ENCODE peak calls at places on chromosomes 12 and 14, in seven cellular contexts. C is suprapubic skin, S is ovary, G is tibial nerve, U is stomach, Z is transverse colon, D is A549. I is an unnamed sample.

GRCh38 chr14:52547027-52547426 is 5.3 kb downstream of the TXNDC16 start:
- DNase-seq in C (no peak), S (no peak), U (no peak), Z (no peak), D (no peak), G (no peak), I (no peak)

GRCh38 chr12:53227341-53227740 is 4.7 kb downstream of the RARG start:
- DNase-seq in S (no peak), G (no peak), U (no peak), C (no peak), Z (no peak), D (no peak), I (no peak)

GRCh38 chr12:89351489-89352241 is 636 bp downstream of the DUSP6 start:
- DNase-seq in U (peak), G (no peak), D (peak), Z (peak), C (peak), S (peak), I (peak)

GRCh38 chr12:90253674-90254181 is 545.1 kb upstream of the ATP2B1 start:
- DNase-seq in D (peak), U (peak), Z (peak), C (peak), S (no peak), G (peak), I (peak)

GRCh38 chr12:46487567-46488131 is 115.1 kb upstream of the SLC38A2 start:
- DNase-seq in S (no peak), G (no peak), D (no peak), C (no peak), Z (no peak), U (no peak), I (no peak)

GRCh38 chr12:91926810-91927209 is 218.8 kb downstream of the BTG1 start:
- DNase-seq in S (no peak), D (peak), C (no peak), Z (no peak), U (no peak), G (no peak), I (no peak)

GRCh38 chr12:46385439-46385838 is 12.9 kb upstream of the SLC38A2 start:
- DNase-seq in D (peak), G (no peak), C (no peak), S (no peak), U (no peak), Z (no peak), I (no peak)

GRCh38 chr14:81784084-81784483 is 250.4 kb upstream of the SEL1L start:
- DNase-seq in S (no peak), U (no peak), Z (no peak), C (no peak), G (no peak), D (no peak), I (no peak)

GRCh38 chr12:100473716-100474150 is at the start of gene NR1H4:
- DNase-seq in Z (no peak), U (no peak), C (no peak), S (peak), G (no peak), D (peak), I (peak)

GRCh38 chr14:73241481-73242165 is 4.3 kb downstream of the PAPLN start:
- DNase-seq in Z (no peak), G (no peak), U (no peak), C (no peak), S (peak), D (no peak), I (peak)

GRCh38 chr12:116880213-116880816 is 926 bp downstream of the HRK start:
- DNase-seq in U (no peak), D (no peak), Z (no peak), S (no peak), G (no peak), C (no peak), I (no peak)

GRCh38 chr14:100782516-100783320 is 43.2 kb upstream of the MEG3 start:
- DNase-seq in G (no peak), U (no peak), Z (no peak), S (peak), C (peak), D (no peak), I (peak)

GRCh38 chr14:56173360-56173922 is 55.2 kb downstream of the PELI2 start:
- DNase-seq in D (no peak), S (no peak), G (no peak), Z (no peak), U (no peak), C (no peak), I (no peak)

GRCh38 chr12:25718081-25718731 is 165.1 kb upstream of the LMNTD1 start:
- DNase-seq in C (no peak), D (no peak), G (no peak), Z (no peak), U (no peak), S (no peak), I (no peak)

GRCh38 chr12:55797550-55797949 is 20.0 kb downstream of the SARNP start:
- DNase-seq in S (no peak), U (no peak), C (no peak), G (no peak), Z (no peak), D (no peak), I (no peak)

GRCh38 chr14:46054526-46054925 is 597.1 kb downstream of the RPL10L start:
- DNase-seq in U (no peak), S (no peak), G (no peak), C (no peak), Z (no peak), D (no peak), I (no peak)

GRCh38 chr12:109875572-109876131 is 4.7 kb downstream of the GLTP start:
- DNase-seq in S (no peak), C (no peak), U (no peak), G (no peak), D (no peak), Z (peak), I (no peak)

GRCh38 chr12:104649913-104650312 is 193.2 kb downstream of the CHST11 start:
- DNase-seq in Z (no peak), G (no peak), C (no peak), S (no peak), U (no peak), D (no peak), I (no peak)

GRCh38 chr12:76247026-76247688 is 101.1 kb downstream of the BBS10 start:
- DNase-seq in D (no peak), Z (no peak), C (no peak), S (no peak), U (no peak), G (peak), I (no peak)

GRCh38 chr14:101109981-101110728 is 206.6 kb upstream of the RTL1 start:
- DNase-seq in C (peak), Z (no peak), D (no peak), U (peak), G (no peak), S (no peak), I (peak)

GRCh38 chr14:28661171-28661772 is 105.3 kb upstream of the FOXG1 start:
- DNase-seq in G (no peak), Z (no peak), U (no peak), S (no peak), D (peak), C (no peak), I (no peak)

GRCh38 chr14:42961509-42961908 is 1354.8 kb downstream of the LRFN5 start:
- DNase-seq in Z (no peak), G (no peak), C (no peak), S (no peak), U (no peak), D (no peak), I (no peak)

GRCh38 chr12:101963703-101964102 is 86.3 kb downstream of the DRAM1 start:
- DNase-seq in D (no peak), U (peak), C (no peak), G (no peak), S (no peak), Z (no peak), I (no peak)

GRCh38 chr14:77099425-77100167 is 1.5 kb downstream of the CIPC start:
- DNase-seq in Z (no peak), C (no peak), S (no peak), U (no peak), D (no peak), G (peak), I (no peak)

GRCh38 chr12:131507094-131507493 is 203.8 kb upstream of the SFSWAP start:
- DNase-seq in D (no peak), S (no peak), G (no peak), Z (no peak), U (no peak), C (no peak), I (no peak)

GRCh38 chr12:45220366-45220931 is 4.6 kb downstream of the ANO6 start:
- DNase-seq in D (no peak), G (no peak), C (no peak), U (no peak), S (no peak), Z (no peak), I (no peak)

GRCh38 chr14:64089920-64090319 is 204.3 kb downstream of the ESR2 start:
- DNase-seq in U (no peak), C (no peak), Z (no peak), G (no peak), S (no peak), D (no peak), I (no peak)

GRCh38 chr12:4274396-4274959 is 916 bp downstream of the CCND2 start:
- DNase-seq in C (no peak), D (no peak), S (peak), G (peak), Z (no peak), U (no peak), I (peak)

GRCh38 chr14:65237956-65238355 is 135.6 kb upstream of the MAX start:
- DNase-seq in Z (no peak), S (no peak), U (peak), G (no peak), D (no peak), C (no peak), I (no peak)

GRCh38 chr12:104596128-104596799 is 139.5 kb downstream of the CHST11 start:
- DNase-seq in S (no peak), C (no peak), G (peak), D (peak), Z (peak), U (no peak), I (peak)

GRCh38 chr14:96039633-96040311 is 610 bp downstream of the C14orf132 start:
- DNase-seq in C (no peak), G (no peak), U (no peak), D (peak), Z (no peak), S (no peak), I (peak)

GRCh38 chr12:51959211-51959610 is 7.7 kb downstream of the ACVR1B start:
- DNase-seq in U (peak), D (no peak), Z (peak), C (no peak), G (peak), S (no peak), I (peak)

GRCh38 chr12:60100150-60100549 is 504.3 kb downstream of the SLC16A7 start:
- DNase-seq in G (no peak), U (no peak), D (no peak), Z (no peak), S (no peak), C (no peak), I (no peak)

DNA sequence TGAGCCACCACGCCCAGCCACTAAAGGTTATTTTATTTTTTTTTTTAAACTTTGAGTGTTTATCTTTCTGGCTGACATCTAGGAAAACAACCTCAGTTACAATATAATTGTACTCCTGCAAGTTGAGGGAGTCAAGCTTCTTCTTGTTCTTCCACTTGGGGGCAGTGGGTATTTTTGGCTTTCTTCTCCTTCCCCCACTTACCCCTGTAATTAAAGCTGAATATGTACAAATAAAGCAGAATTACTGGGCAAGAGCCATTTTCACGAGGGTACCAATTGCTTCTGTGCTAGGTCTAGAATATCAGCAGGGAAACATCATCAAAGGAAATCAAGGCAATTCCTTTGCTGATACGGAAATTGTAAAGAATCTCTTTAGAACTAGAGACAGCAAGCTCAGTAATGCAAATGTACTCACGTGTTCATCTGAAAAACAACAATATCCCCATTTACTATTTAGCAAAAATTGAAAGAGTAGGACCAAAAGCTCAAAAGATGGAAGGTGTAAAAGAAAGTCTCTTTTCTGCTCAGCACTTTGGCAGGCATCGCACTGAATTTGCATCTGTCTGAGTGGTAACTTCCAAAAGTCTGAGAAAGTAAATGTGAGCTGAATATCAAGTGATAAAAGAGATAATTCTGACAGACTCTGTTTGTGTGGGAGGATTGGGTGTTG is 72.8 kb downstream of the TAOK3 start:
- DNase-seq in S (no peak), Z (no peak), C (no peak), G (no peak), U (no peak), D (no peak), I (no peak)
- TF ChIP-seq CTCF in S (no peak), Z (no peak), C (no peak), G (no peak), U (no peak), D (no peak), I (no peak)

GRCh38 chr12:128261757-128262156 is 5.2 kb upstream of the TMEM132C start:
- DNase-seq in G (no peak), U (no peak), D (no peak), S (no peak), Z (no peak), C (no peak), I (no peak)
- H3K27ac ChIP-seq in G (no peak), U (no peak), D (no peak), S (no peak), Z (no peak), C (no peak), I (no peak)

GRCh38 chr12:49439042-49439441 is 71.8 kb downstream of the SPATS2 start:
- DNase-seq in C (no peak), D (no peak), S (no peak), G (no peak), Z (no peak), U (no peak), I (no peak)
- TF ChIP-seq EP300 in C (no peak), D (no peak), S (no peak), G (no peak), Z (no peak), U (no peak), I (no peak)

GRCh38 chr14:93115069-93115919 is 431 bp downstream of the ITPK1 start:
- DNase-seq in S (peak), D (peak), Z (peak), C (peak), U (peak), G (peak), I (peak)

GRCh38 chr14:93116676-93117200 is 1.0 kb upstream of the ITPK1 start:
- DNase-seq in Z (no peak), D (no peak), C (no peak), S (no peak), G (no peak), U (no peak), I (peak)

GRCh38 chr14:93114068-93114710 is 1.5 kb downstream of the ITPK1 start:
- DNase-seq in S (peak), Z (no peak), D (no peak), C (no peak), G (no peak), U (no peak), I (no peak)

GRCh38 chr14:93114713-93115068 is 1.0 kb downstream of the ITPK1 start:
- DNase-seq in G (no peak), U (peak), D (no peak), S (peak), C (no peak), Z (peak), I (no peak)

DNA sequence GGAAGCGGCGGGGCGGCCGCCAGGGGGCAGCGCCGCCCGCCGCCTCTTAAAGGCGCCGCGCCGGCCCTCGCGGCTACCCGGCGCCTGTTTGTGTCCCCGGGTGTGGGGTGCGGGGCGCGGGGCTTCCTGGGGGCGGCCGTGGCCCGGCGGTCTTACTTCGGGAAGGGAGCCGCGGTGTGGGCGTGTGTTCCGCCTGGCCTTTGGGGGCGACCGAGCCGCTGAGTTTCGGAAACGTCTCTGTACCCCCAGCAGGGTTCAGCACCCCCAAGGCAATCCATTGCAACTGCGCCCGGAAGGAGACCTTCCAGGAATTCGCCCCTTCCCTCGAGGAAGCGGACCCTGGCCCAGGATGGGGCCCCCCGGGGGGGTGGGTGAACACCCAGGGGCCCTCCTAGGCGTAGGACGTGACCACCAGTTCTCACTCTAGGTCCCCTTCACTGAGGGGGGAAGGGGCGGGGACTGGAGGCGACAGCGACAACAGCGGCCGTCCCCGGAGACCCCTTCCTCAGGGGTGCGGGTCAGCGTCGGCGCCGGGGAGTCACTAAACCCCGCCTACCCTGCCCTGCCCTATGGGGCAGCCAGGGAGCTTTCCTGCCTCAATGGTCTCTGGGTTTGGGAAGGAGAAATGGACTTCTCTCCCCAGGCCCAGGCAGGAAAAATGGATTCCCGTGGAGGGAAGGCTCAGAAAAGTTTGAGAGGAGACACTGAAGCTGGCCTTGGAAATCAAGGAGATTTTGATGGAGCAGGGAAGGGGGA is at the start of gene ITPK1:
- DNase-seq in G (peak), S (peak), D (peak), C (peak), Z (peak), U (peak), I (peak)
- TF ChIP-seq CTCF in G (peak), S (peak), D (peak), C (peak), Z (peak), U (no peak), I (peak)

GRCh38 chr14:49766839-49767238 is 1.1 kb upstream of the KLHDC2 start:
- DNase-seq in D (no peak), C (no peak), G (no peak), Z (peak), U (no peak), S (no peak), I (no peak)
- H3K27ac ChIP-seq in D (peak), C (peak), G (peak), Z (peak), U (peak), S (peak), I (peak)

GRCh38 chr14:75427482-75428229 is at the start of gene JDP2:
- DNase-seq in C (peak), S (peak), D (peak), Z (peak), U (peak), G (peak), I (peak)
- TF ChIP-seq EP300 in C (no peak), S (no peak), D (peak), Z (peak), U (peak), G (peak), I (no peak)

DNA sequence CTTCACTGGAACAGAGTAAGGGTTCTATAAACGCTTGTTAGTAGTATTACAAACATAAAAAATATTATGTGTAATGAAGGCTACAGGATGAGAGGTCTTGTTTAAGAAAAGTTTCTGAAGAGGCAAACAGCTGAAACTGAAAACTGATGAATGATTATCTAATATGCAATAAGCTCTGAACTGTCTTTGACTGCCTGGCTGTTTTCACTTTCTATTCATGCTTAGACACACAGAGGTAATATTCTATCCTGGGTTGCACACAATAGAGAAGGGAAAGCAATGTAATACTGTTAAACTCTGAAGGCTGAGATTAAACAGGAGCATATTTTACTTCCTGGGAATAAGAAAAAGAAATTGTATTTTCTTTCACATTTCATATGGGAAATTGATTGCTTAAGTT is 251.3 kb downstream of the ALX1 start:
- DNase-seq in S (no peak), U (no peak), C (no peak), D (no peak), Z (no peak), G (no peak), I (no peak)
- TF ChIP-seq CTCF in S (no peak), U (no peak), C (no peak), D (no peak), Z (no peak), G (no peak), I (no peak)

DNA sequence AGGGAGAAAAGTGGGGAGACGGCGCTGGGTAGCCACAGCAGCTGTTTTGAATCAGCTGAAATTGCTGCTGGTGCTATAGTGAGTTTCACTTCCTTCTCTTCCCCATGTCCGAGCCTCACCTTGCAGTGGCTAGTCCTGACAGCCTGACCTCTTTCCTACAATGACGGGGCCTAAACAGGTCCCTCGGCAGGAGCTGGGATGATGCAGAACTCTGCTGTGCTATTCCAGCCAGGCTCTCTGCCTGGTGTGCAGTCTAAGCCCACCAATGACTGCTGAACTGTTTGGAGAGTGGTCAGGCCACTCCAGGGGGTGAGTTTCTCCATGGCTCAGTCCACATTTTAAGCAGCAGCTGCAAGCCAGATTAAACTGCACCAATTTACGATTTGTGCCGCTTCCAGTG is 207.3 kb downstream of the TTC7B start:
- DNase-seq in G (no peak), U (no peak), D (no peak), S (no peak), C (no peak), Z (no peak), I (peak)
- H3K27ac ChIP-seq in G (no peak), U (no peak), D (no peak), S (no peak), C (no peak), Z (no peak), I (peak)

GRCh38 chr12:65667932-65668331 is 156.4 kb upstream of the HMGA2 start:
- DNase-seq in S (peak), D (no peak), U (no peak), C (no peak), G (no peak), Z (no peak), I (no peak)

GRCh38 chr12:65664715-65665250 is 159.5 kb upstream of the HMGA2 start:
- DNase-seq in S (no peak), G (no peak), Z (no peak), C (no peak), D (no peak), U (no peak), I (no peak)

GRCh38 chr12:65668981-65669695 is 155.1 kb upstream of the HMGA2 start:
- DNase-seq in Z (no peak), G (no peak), C (no peak), D (no peak), U (no peak), S (no peak), I (no peak)

GRCh38 chr12:65665817-65666216 is 158.5 kb upstream of the HMGA2 start:
- DNase-seq in U (no peak), D (no peak), G (no peak), C (no peak), Z (no peak), S (no peak), I (no peak)

GRCh38 chr12:65666876-65667275 is 157.4 kb upstream of the HMGA2 start:
- DNase-seq in G (no peak), Z (no peak), U (no peak), S (no peak), C (no peak), D (no peak), I (no peak)
- TF ChIP-seq EP300 in G (no peak), Z (no peak), U (no peak), S (no peak), C (no peak), D (no peak), I (no peak)

I was measured in sigmoid colon.